ENCODE peak calls at places on chromosome 10, in five cellular contexts. X is activated T-helper 1 cell treated with Interleukin-2 at 50 U/mL for 16 hours, V is RWPE1, Q is neural progenitor cell, C is T1000. E is an unnamed sample.

GRCh38 chr10:69963835-69964710 is 88.6 kb upstream of the MACROH2A2 start:
- DNase-seq in X (no peak), V (no peak), Q (no peak), C (no peak), E (no peak)

GRCh38 chr10:60937022-60937421 is 7.0 kb downstream of the RHOBTB1 start:
- DNase-seq in X (no peak), V (no peak), Q (no peak), C (no peak), E (no peak)

GRCh38 chr10:65358565-65358964 is 1567.3 kb upstream of the LRRTM3 start:
- DNase-seq in X (no peak), V (peak; percentile 8), Q (peak; percentile 31), C (no peak), E (no peak)

GRCh38 chr10:103703941-103704919 is 151.1 kb downstream of the SH3PXD2A start:
- DNase-seq in X (no peak), V (no peak), Q (no peak), C (no peak), E (no peak)

GRCh38 chr10:1133495-1134045 is 77.4 kb downstream of the WDR37 start:
- DNase-seq in X (no peak), V (no peak), Q (no peak), C (no peak), E (no peak)

GRCh38 chr10:28375399-28376354 is 72.8 kb upstream of the MPP7 start:
- DNase-seq in X (no peak), V (peak; percentile 72), Q (no peak), C (no peak), E (no peak)

GRCh38 chr10:114100848-114101741 is 57.4 kb downstream of the ADRB1 start:
- DNase-seq in X (no peak), V (no peak), Q (peak; percentile 59), C (no peak), E (no peak)

GRCh38 chr10:91944880-91945630 is 21.5 kb downstream of the BTAF1 start:
- DNase-seq in X (no peak), V (no peak), Q (no peak), C (no peak), E (no peak)

GRCh38 chr10:122342293-122343134 is 32.0 kb upstream of the PLEKHA1 start:
- DNase-seq in X (peak; percentile 30), V (peak; percentile 83), Q (peak; percentile 57), C (no peak), E (peak; percentile 8)

GRCh38 chr10:34504534-34504933 is 310.6 kb downstream of the PARD3 start:
- DNase-seq in X (no peak), V (peak; percentile 73), Q (no peak), C (peak; percentile 7), E (no peak)

GRCh38 chr10:75223507-75223906 is 12.2 kb downstream of the COMTD1 start:
- DNase-seq in X (no peak), V (no peak), Q (no peak), C (no peak), E (no peak)

GRCh38 chr10:113493195-113493594 is 59.7 kb upstream of the HABP2 start:
- DNase-seq in X (no peak), V (peak; percentile 42), Q (no peak), C (no peak), E (no peak)

GRCh38 chr10:30529373-30529998 is 95.5 kb downstream of the MAP3K8 start:
- DNase-seq in X (peak; percentile 65), V (no peak), Q (no peak), C (no peak), E (peak; percentile 60)

GRCh38 chr10:22505923-22506685 is 160.8 kb downstream of the SPAG6 start:
- DNase-seq in X (peak; percentile 4), V (no peak), Q (no peak), C (no peak), E (peak; percentile 20)

GRCh38 chr10:16583382-16583781 is 61.7 kb upstream of the C1QL3 start:
- DNase-seq in X (no peak), V (no peak), Q (no peak), C (no peak), E (no peak)

GRCh38 chr10:87761153-87761552 is 56.9 kb downstream of the ATAD1 start:
- DNase-seq in X (no peak), V (no peak), Q (no peak), C (no peak), E (no peak)

GRCh38 chr10:91061187-91061586 is 140.3 kb upstream of the ANKRD1 start:
- DNase-seq in X (no peak), V (no peak), Q (no peak), C (no peak), E (no peak)

GRCh38 chr10:119090026-119090808 is 9.6 kb upstream of the EIF3A start:
- DNase-seq in X (no peak), V (no peak), Q (no peak), C (no peak), E (no peak)

GRCh38 chr10:70602665-70603438 is at the start of gene PRF1:
- DNase-seq in X (peak; percentile 70), V (no peak), Q (no peak), C (no peak), E (peak; percentile 48)

GRCh38 chr10:12479924-12480323 is 130.6 kb downstream of the CAMK1D start:
- DNase-seq in X (no peak), V (no peak), Q (no peak), C (no peak), E (no peak)

GRCh38 chr10:116300477-116301034 is 23.7 kb upstream of the CCDC172 start:
- DNase-seq in X (no peak), V (no peak), Q (no peak), C (no peak), E (no peak)

GRCh38 chr10:133124357-133125211 is 35.4 kb upstream of the KNDC1 start:
- DNase-seq in X (no peak), V (peak; percentile 45), Q (peak; percentile 77), C (no peak), E (no peak)

GRCh38 chr10:3525832-3526449 is 259.1 kb downstream of the KLF6 start:
- DNase-seq in X (no peak), V (peak; percentile 93), Q (no peak), C (peak; percentile 50), E (no peak)

GRCh38 chr10:33483124-33483794 is 148.8 kb upstream of the NRP1 start:
- DNase-seq in X (no peak), V (no peak), Q (peak; percentile 90), C (no peak), E (no peak)

GRCh38 chr10:4708123-4708759 is 117.8 kb upstream of the AKR1E2 start:
- DNase-seq in X (no peak), V (no peak), Q (peak; percentile 50), C (no peak), E (no peak)

GRCh38 chr10:109429956-109430760 is 493.2 kb downstream of the XPNPEP1 start:
- DNase-seq in X (no peak), V (no peak), Q (no peak), C (no peak), E (no peak)

GRCh38 chr10:114879541-114880158 is 58.1 kb downstream of the FHIP2A start:
- DNase-seq in X (no peak), V (no peak), Q (peak; percentile 66), C (no peak), E (peak; percentile 5)

GRCh38 chr10:31172925-31173324 is 141.3 kb upstream of the ZNF438 start:
- DNase-seq in X (no peak), V (no peak), Q (no peak), C (no peak), E (no peak)

GRCh38 chr10:6583447-6583846 is 3.4 kb upstream of the PRKCQ start:
- DNase-seq in X (peak; percentile 57), V (no peak), Q (no peak), C (no peak), E (peak; percentile 66)

GRCh38 chr10:79400567-79401004 is 44.8 kb downstream of the ZCCHC24 start:
- DNase-seq in X (peak; percentile 14), V (peak; percentile 54), Q (peak; percentile 64), C (no peak), E (no peak)

GRCh38 chr10:127012769-127013152 is 107.5 kb downstream of the DOCK1 start:
- DNase-seq in X (no peak), V (peak; percentile 79), Q (no peak), C (no peak), E (no peak)

GRCh38 chr10:52644678-52645434 is 127.7 kb downstream of the MBL2 start:
- DNase-seq in X (no peak), V (peak; percentile 36), Q (peak; percentile 63), C (peak; percentile 59), E (no peak)

GRCh38 chr10:68163735-68164134 is 54.4 kb downstream of the MYPN start:
- DNase-seq in X (no peak), V (no peak), Q (no peak), C (no peak), E (no peak)

GRCh38 chr10:74628136-74628535 is 198.3 kb upstream of the KAT6B start:
- DNase-seq in X (no peak), V (no peak), Q (no peak), C (no peak), E (no peak)

GRCh38 chr10:16777473-16778370 is 39.5 kb downstream of the RSU1 start:
- DNase-seq in X (no peak), V (peak; percentile 63), Q (peak; percentile 79), C (no peak), E (no peak)

E was measured in activated T-helper 9 cell treated with anti-CD3 and anti-CD28 coated beads, Interleukin-2, amount 50 U/mL, for 16 hours.